ENCODE peak calls at places on chromosome 16, in eight cellular contexts. K, B, W, Y, N, S, R and O are unnamed samples.

GRCh38 chr16:89200850-89201466 is 621 bp upstream of the SLC22A31 start:
- DNase-seq in K (no peak), B (no peak), W (no peak), Y (no peak), N (no peak), S (no peak), R (no peak), O (no peak)

GRCh38 chr16:53695070-53695469 is 8.6 kb downstream of the RPGRIP1L start:
- DNase-seq in K (peak; percentile 52), B (no peak), W (no peak), Y (no peak), N (peak; percentile 39), S (no peak), R (no peak), O (peak; percentile 25)

GRCh38 chr16:83898463-83899271 is at the start of gene MLYCD:
- DNase-seq in K (peak; percentile 51), B (peak; percentile 75), W (peak; percentile 72), Y (peak; percentile 97), N (peak; percentile 64), S (peak; percentile 35), R (peak; percentile 91), O (no peak)

GRCh38 chr16:71352466-71352865 is 6.1 kb upstream of the CALB2 start:
- DNase-seq in K (no peak), B (no peak), W (no peak), Y (no peak), N (no peak), S (no peak), R (no peak), O (no peak)

GRCh38 chr16:82627811-82628339 is 1.1 kb downstream of the CDH13 start:
- DNase-seq in K (no peak), B (no peak), W (no peak), Y (no peak), N (no peak), S (no peak), R (no peak), O (no peak)

GRCh38 chr16:88809676-88810165 is 2.0 kb downstream of the APRT start:
- DNase-seq in K (no peak), B (no peak), W (no peak), Y (no peak), N (no peak), S (no peak), R (peak; percentile 26), O (no peak)

GRCh38 chr16:66014221-66014620 is 352.3 kb upstream of the CDH5 start:
- DNase-seq in K (no peak), B (no peak), W (no peak), Y (no peak), N (no peak), S (no peak), R (no peak), O (no peak)

GRCh38 chr16:79971237-79971572 is 370.7 kb upstream of the MAF start:
- DNase-seq in K (no peak), B (no peak), W (no peak), Y (no peak), N (no peak), S (no peak), R (no peak), O (no peak)

GRCh38 chr16:67862623-67863583 is 9.9 kb upstream of the EDC4 start:
- DNase-seq in K (no peak), B (no peak), W (no peak), Y (no peak), N (peak; percentile 63), S (peak; percentile 74), R (no peak), O (no peak)

GRCh38 chr16:69820926-69821541 is 58.9 kb downstream of the WWP2 start:
- DNase-seq in K (no peak), B (no peak), W (no peak), Y (no peak), N (no peak), S (no peak), R (no peak), O (no peak)

GRCh38 chr16:57764341-57765159 is 29.0 kb downstream of the KATNB1 start:
- DNase-seq in K (peak; percentile 95), B (no peak), W (no peak), Y (peak; percentile 69), N (peak; percentile 79), S (no peak), R (no peak), O (peak; percentile 52)

GRCh38 chr16:11177578-11178130 is 78.3 kb downstream of the SOCS1 start:
- DNase-seq in K (no peak), B (no peak), W (no peak), Y (no peak), N (no peak), S (no peak), R (no peak), O (no peak)

GRCh38 chr16:31474173-31474714 is 2.3 kb downstream of the TGFB1I1 start:
- DNase-seq in K (no peak), B (no peak), W (no peak), Y (no peak), N (peak; percentile 71), S (no peak), R (no peak), O (no peak)

GRCh38 chr16:743794-744500 is 3.1 kb upstream of the CIAO3 start:
- DNase-seq in K (no peak), B (no peak), W (no peak), Y (no peak), N (no peak), S (no peak), R (no peak), O (no peak)

GRCh38 chr16:79264237-79265104 is 336.1 kb downstream of the MAF start:
- DNase-seq in K (no peak), B (no peak), W (no peak), Y (no peak), N (no peak), S (no peak), R (no peak), O (no peak)

GRCh38 chr16:12661656-12662172 is 142.0 kb downstream of the CPPED1 start:
- DNase-seq in K (no peak), B (no peak), W (no peak), Y (no peak), N (peak; percentile 26), S (no peak), R (no peak), O (no peak)

GRCh38 chr16:85735225-85735722 is 15.6 kb downstream of the C16orf74 start:
- DNase-seq in K (no peak), B (no peak), W (peak; percentile 13), Y (peak; percentile 77), N (no peak), S (no peak), R (peak; percentile 51), O (no peak)

GRCh38 chr16:50326835-50327465 is 41.8 kb downstream of the BRD7 start:
- DNase-seq in K (no peak), B (no peak), W (peak; percentile 43), Y (peak; percentile 34), N (peak; percentile 65), S (no peak), R (no peak), O (no peak)

GRCh38 chr16:74570412-74571301 is 36.3 kb downstream of the GLG1 start:
- DNase-seq in K (no peak), B (no peak), W (no peak), Y (no peak), N (no peak), S (no peak), R (no peak), O (peak; percentile 42)

GRCh38 chr16:51822471-51822870 is 671.4 kb upstream of the SALL1 start:
- DNase-seq in K (no peak), B (no peak), W (no peak), Y (no peak), N (no peak), S (no peak), R (no peak), O (no peak)

GRCh38 chr16:28304214-28304613 is 11.9 kb downstream of the SBK1 start:
- DNase-seq in K (no peak), B (no peak), W (no peak), Y (no peak), N (peak; percentile 60), S (no peak), R (no peak), O (no peak)

GRCh38 chr16:89332248-89333245 is 115.0 kb downstream of the ZNF778 start:
- DNase-seq in K (no peak), B (no peak), W (no peak), Y (no peak), N (peak; percentile 62), S (no peak), R (no peak), O (no peak)

GRCh38 chr16:2740476-2740875 is 12.0 kb upstream of the SRRM2 start:
- DNase-seq in K (no peak), B (no peak), W (no peak), Y (no peak), N (no peak), S (no peak), R (no peak), O (no peak)

GRCh38 chr16:78809535-78809934 is 710.1 kb downstream of the WWOX start:
- DNase-seq in K (no peak), B (no peak), W (no peak), Y (no peak), N (no peak), S (no peak), R (no peak), O (no peak)

GRCh38 chr16:67647111-67647651 is 2.2 kb downstream of the CARMIL2 start:
- DNase-seq in K (no peak), B (no peak), W (no peak), Y (peak; percentile 25), N (no peak), S (no peak), R (no peak), O (no peak)

GRCh38 chr16:58814348-58814801 is 80.3 kb upstream of the GOT2 start:
- DNase-seq in K (no peak), B (peak; percentile 0), W (no peak), Y (peak; percentile 60), N (peak; percentile 67), S (no peak), R (no peak), O (no peak)

GRCh38 chr16:86395477-86395876 is 114.8 kb upstream of the FOXF1 start:
- DNase-seq in K (no peak), B (no peak), W (no peak), Y (no peak), N (no peak), S (no peak), R (no peak), O (no peak)

GRCh38 chr16:9970796-9971195 is 211.4 kb downstream of the GRIN2A start:
- DNase-seq in K (no peak), B (no peak), W (no peak), Y (no peak), N (no peak), S (no peak), R (no peak), O (no peak)

GRCh38 chr16:23435500-23435899 is 17.5 kb downstream of the COG7 start:
- DNase-seq in K (peak; percentile 57), B (peak; percentile 35), W (peak; percentile 61), Y (peak; percentile 63), N (peak; percentile 85), S (no peak), R (peak; percentile 56), O (no peak)

GRCh38 chr16:83200005-83200779 is 573.4 kb downstream of the CDH13 start:
- DNase-seq in K (no peak), B (no peak), W (no peak), Y (no peak), N (peak; percentile 57), S (no peak), R (no peak), O (no peak)